ENCODE peak calls at places on chromosomes 12 and 14, in five cellular contexts. M is astrocyte of the spinal cord, V is lower lobe of right lung, B is AG10803, U is BE2C. P is an unnamed sample.

GRCh38 chr12:124694846-124695497 is 127.6 kb upstream of the NCOR2 start:
- DNase-seq in M (peak; percentile 97), V (no peak), B (peak; percentile 85), U (no peak), P (no peak)

GRCh38 chr12:24905431-24905830 is 43.5 kb downstream of the BCAT1 start:
- DNase-seq in M (no peak), V (no peak), B (peak; percentile 25), U (no peak), P (no peak)

GRCh38 chr14:102903248-102903888 is 19.1 kb upstream of the AMN start:
- DNase-seq in M (no peak), V (peak; percentile 41), B (no peak), U (no peak), P (no peak)

GRCh38 chr14:102606296-102606695 is 13.8 kb downstream of the RCOR1 start:
- DNase-seq in M (no peak), V (no peak), B (no peak), U (no peak), P (peak; percentile 73)

GRCh38 chr12:57169969-57170368 is 22.6 kb upstream of the LRP1-AS start:
- DNase-seq in M (no peak), V (no peak), B (no peak), U (no peak), P (no peak)

GRCh38 chr12:109760031-109760929 is 46.7 kb downstream of the FAM222A start:
- DNase-seq in M (no peak), V (peak; percentile 86), B (no peak), U (peak; percentile 28), P (no peak)

GRCh38 chr12:52741378-52742195 is 35.6 kb downstream of the KRT76 start:
- DNase-seq in M (peak; percentile 51), V (peak; percentile 61), B (peak; percentile 30), U (no peak), P (peak; percentile 61)

GRCh38 chr12:80269953-80270552 is 170.7 kb downstream of the OTOGL start:
- DNase-seq in M (peak; percentile 62), V (no peak), B (peak; percentile 48), U (no peak), P (peak; percentile 21)

GRCh38 chr12:26878661-26879119 is 45.7 kb upstream of the ITPR2 start:
- DNase-seq in M (peak; percentile 24), V (peak; percentile 61), B (peak; percentile 8), U (peak; percentile 38), P (peak; percentile 39)

GRCh38 chr12:51372021-51372420 is 19.2 kb downstream of the GALNT6 start:
- DNase-seq in M (no peak), V (no peak), B (no peak), U (no peak), P (no peak)

GRCh38 chr14:79734151-79734550 is 477.2 kb downstream of the DIO2 start:
- DNase-seq in M (no peak), V (no peak), B (no peak), U (no peak), P (no peak)

GRCh38 chr14:101474563-101475467 is 86.5 kb upstream of the DIO3 start:
- DNase-seq in M (peak; percentile 40), V (no peak), B (no peak), U (no peak), P (no peak)

GRCh38 chr12:26803552-26803951 is 29.4 kb downstream of the ITPR2 start:
- DNase-seq in M (peak; percentile 73), V (no peak), B (peak; percentile 83), U (no peak), P (no peak)

DNA sequence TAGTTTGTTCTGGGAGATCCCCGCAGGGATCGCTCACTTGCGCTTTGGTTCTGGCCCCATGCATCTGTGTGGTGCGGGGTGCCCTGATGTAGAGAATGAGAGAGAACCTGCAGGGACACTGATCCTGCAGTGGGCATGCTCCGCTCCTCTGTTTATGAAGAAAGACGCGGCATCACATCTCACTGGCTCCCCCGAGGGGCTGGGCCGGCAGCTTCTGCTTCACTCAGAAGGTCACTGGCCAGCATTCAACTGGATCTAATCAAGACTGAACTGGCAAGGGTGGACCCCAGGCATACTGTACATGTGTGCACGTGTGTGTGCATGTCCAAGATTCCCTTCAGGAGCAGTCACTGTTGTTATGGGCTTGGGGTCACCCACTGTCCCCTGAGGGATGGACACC is 164.2 kb downstream of the CALM1 start:
- DNase-seq in M (no peak), V (no peak), B (no peak), U (no peak), P (no peak)
- TF ChIP-seq CTCF in M (no peak), V (no peak), B (no peak), U (no peak), P (no peak)

GRCh38 chr14:75418779-75419768 is 8.7 kb upstream of the JDP2 start:
- DNase-seq in M (no peak), V (peak; percentile 73), B (no peak), U (peak; percentile 28), P (peak; percentile 79)
- TF ChIP-seq CTCF in M (no peak), V (no peak), B (no peak), U (no peak), P (no peak)

GRCh38 chr14:28767851-28768548 is 1.4 kb downstream of the FOXG1 start:
- DNase-seq in M (no peak), V (no peak), B (no peak), U (no peak), P (no peak)
- TF ChIP-seq CTCF in M (no peak), V (no peak), B (no peak), U (no peak), P (no peak)

DNA sequence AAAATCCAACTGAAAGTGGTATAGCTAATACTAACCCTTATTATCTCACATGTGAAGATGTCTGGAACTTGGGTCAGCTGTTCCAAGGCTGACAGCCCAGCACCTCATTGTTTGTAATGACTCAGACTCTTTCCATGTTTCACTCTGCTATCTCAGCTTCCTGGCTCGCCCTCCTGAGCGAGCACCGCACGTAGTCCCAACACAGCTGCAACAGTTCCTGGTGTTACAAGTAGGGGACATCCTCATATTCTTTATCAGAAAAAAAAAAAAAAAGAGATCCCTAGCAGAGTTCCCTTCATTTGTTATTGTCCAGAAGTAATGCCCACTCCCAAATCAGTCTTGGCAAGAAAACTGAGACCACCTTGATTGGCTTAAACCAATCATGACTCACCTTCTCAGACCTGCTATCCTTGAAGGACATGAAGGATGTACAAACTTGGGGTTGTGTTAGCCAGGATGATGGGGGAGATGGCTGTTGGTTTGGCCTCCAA is 92.5 kb downstream of the ADCK1 start:
- DNase-seq in M (peak; percentile 30), V (no peak), B (no peak), U (no peak), P (no peak)
- TF ChIP-seq CTCF in M (no peak), V (no peak), B (no peak), U (no peak), P (no peak)

DNA sequence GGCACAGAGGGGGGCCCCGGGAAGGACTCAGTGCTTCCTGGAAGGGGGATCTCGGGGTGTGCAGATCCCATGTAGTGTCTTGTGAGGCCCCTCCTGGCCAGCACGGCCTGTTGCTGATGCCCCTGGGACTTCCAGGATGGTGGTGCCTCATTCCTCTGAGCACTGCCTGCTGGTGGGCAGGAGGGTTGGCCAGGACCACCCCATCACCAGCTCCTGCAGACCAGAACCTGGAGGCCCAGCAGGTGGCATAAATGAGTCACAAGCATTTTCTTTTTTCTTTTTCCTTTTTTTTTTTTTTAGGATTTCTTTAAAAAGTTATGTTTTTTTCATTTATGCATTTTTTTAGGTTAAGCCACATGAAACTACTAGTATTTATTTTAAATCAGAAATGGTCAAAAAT is 8.0 kb downstream of the MMP17 start:
- DNase-seq in M (peak; percentile 19), V (no peak), B (no peak), U (peak; percentile 54), P (no peak)
- TF ChIP-seq CTCF in M (peak; percentile 49), V (peak; percentile 25), B (peak; percentile 50), U (peak; percentile 59), P (no peak)

DNA sequence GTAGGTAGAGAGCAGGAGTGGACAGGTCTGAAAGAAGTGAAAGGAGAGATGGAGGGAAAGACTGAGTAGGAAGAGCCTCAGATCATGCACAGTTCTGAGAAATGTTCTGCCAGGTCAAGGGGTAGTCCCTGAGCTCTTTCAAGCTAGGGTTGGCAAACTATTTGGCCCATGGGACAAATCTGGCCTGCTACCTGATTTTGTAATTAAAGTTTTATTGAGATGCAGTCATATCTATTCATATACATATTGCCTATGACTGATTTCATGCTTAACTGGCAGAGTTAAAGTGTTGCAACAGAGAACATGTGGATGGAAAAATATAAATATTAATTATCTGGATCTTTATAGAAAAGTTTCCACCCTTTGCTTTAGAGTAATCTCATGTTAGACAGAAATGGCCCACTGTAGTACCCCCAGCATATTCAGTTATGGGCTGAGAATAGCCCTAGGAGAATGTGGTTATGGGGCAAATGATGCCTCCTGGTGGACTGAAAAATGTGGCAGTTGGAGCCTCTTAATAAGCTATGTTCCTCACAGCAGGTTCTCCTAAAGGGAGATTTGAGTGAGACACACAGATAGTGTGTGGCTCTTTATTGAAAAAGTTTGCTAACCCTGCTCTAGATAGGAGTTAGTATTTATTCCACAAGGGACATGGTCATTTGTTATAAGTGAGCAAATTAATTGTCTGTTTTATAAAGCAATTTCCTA is 476.9 kb downstream of the LRIG3 start:
- DNase-seq in M (no peak), V (no peak), B (peak; percentile 18), U (no peak), P (peak; percentile 20)
- TF ChIP-seq CTCF in M (peak; percentile 39), V (peak; percentile 37), B (peak; percentile 55), U (peak; percentile 42), P (peak; percentile 49)

GRCh38 chr12:47410383-47410782 is 295.4 kb downstream of the RPAP3 start:
- DNase-seq in M (no peak), V (no peak), B (no peak), U (no peak), P (no peak)
- TF ChIP-seq CTCF in M (no peak), V (no peak), B (no peak), U (no peak), P (no peak)

P was measured in GM20000.